ENCODE peak calls at places on chromosomes 11 and 22, in nine cellular contexts. J, L, W, D, X, H, Y, E and K are unnamed samples.

GRCh38 chr11:45683285-45684058 is 18.1 kb upstream of the CHST1 start:
- DNase-seq in E (no peak), H (no peak), Y (no peak), W (no peak), L (peak), X (no peak), D (no peak), J (no peak), K (no peak)

GRCh38 chr11:73330569-73331093 is 22.6 kb downstream of the ARHGEF17 start:
- DNase-seq in Y (peak), W (no peak), E (peak), H (peak), L (no peak), D (no peak), X (no peak), J (no peak), K (peak)

GRCh38 chr11:128694618-128695481 is 978 bp downstream of the FLI1 start:
- DNase-seq in E (no peak), X (peak), D (no peak), H (no peak), W (no peak), Y (no peak), J (no peak), L (no peak), K (peak)

GRCh38 chr11:83540112-83540675 is 254.0 kb upstream of the CCDC90B start:
- DNase-seq in X (no peak), D (no peak), L (no peak), H (no peak), W (no peak), E (no peak), Y (no peak), J (no peak), K (no peak)

GRCh38 chr11:110094298-110095073 is 1.3 kb downstream of the ZC3H12C start:
- DNase-seq in E (no peak), J (no peak), D (no peak), X (no peak), W (no peak), L (no peak), Y (no peak), H (no peak), K (no peak)

GRCh38 chr11:87223816-87224215 is 186.1 kb downstream of the TMEM135 start:
- DNase-seq in J (no peak), W (no peak), X (no peak), Y (no peak), H (no peak), L (no peak), D (no peak), E (no peak), K (peak)

GRCh38 chr22:45235101-45235777 is 5.5 kb downstream of the KIAA0930 start:
- DNase-seq in E (no peak), Y (peak), L (peak), H (no peak), D (peak), J (no peak), W (peak), X (peak), K (no peak)

GRCh38 chr11:9619971-9620370 is 43.9 kb upstream of the SWAP70 start:
- DNase-seq in L (no peak), X (no peak), Y (no peak), D (no peak), W (no peak), E (no peak), J (no peak), H (no peak), K (no peak)

GRCh38 chr22:46196268-46196667 is 45.9 kb downstream of the PPARA start:
- DNase-seq in L (no peak), D (peak), J (no peak), H (no peak), E (no peak), W (peak), Y (no peak), X (no peak), K (no peak)

GRCh38 chr11:122791411-122791810 is 46.9 kb upstream of the CRTAM start:
- DNase-seq in D (no peak), X (no peak), W (no peak), J (no peak), L (no peak), E (peak), H (no peak), Y (no peak), K (peak)

GRCh38 chr22:47605441-47605840 is 843.0 kb downstream of the TBC1D22A start:
- DNase-seq in E (no peak), Y (peak), X (no peak), W (no peak), J (no peak), L (no peak), D (no peak), H (no peak), K (no peak)